ENCODE peak calls at places on chromosomes 5 and 9, in ten cellular contexts. X, D, B, W, J, T, P, N, R and E are unnamed samples.

GRCh38 chr5:181109489-181110013 is 21.4 kb downstream of the OR2V1 start:
- DNase-seq in N (no peak), W (no peak), D (no peak), T (no peak), J (no peak), B (no peak), P (no peak), R (no peak), X (no peak), E (peak)

GRCh38 chr9:70229026-70229425 is 29.8 kb upstream of the SMC5 start:
- DNase-seq in P (no peak), R (no peak), T (peak), J (no peak), D (no peak), W (no peak), X (no peak), N (no peak), B (no peak), E (no peak)

GRCh38 chr9:125844611-125845010 is 97.4 kb downstream of the PBX3 start:
- DNase-seq in D (no peak), R (no peak), T (no peak), B (no peak), X (no peak), W (no peak), J (no peak), N (no peak), P (no peak), E (no peak)

GRCh38 chr9:99253772-99254431 is 31.8 kb downstream of the SEC61B start:
- DNase-seq in X (no peak), P (no peak), B (no peak), D (no peak), J (peak), T (no peak), W (no peak), R (no peak), N (peak), E (no peak)

GRCh38 chr9:128142061-128142460 is 7.2 kb upstream of the LCN2 start:
- DNase-seq in P (no peak), B (no peak), R (no peak), J (no peak), X (no peak), D (no peak), T (no peak), N (no peak), W (peak), E (no peak)

GRCh38 chr9:18437315-18438200 is 36.4 kb upstream of the ADAMTSL1 start:
- DNase-seq in T (peak), B (peak), N (no peak), X (no peak), R (no peak), W (no peak), J (no peak), P (no peak), D (peak), E (no peak)

GRCh38 chr5:169070413-169070812 is 230.5 kb downstream of the SLIT3 start:
- DNase-seq in W (no peak), X (no peak), B (no peak), J (no peak), D (no peak), N (no peak), T (no peak), R (no peak), P (no peak), E (no peak)

GRCh38 chr9:94002316-94003140 is 47.4 kb upstream of the BARX1 start:
- DNase-seq in R (peak), W (no peak), J (no peak), D (peak), B (no peak), P (no peak), T (peak), X (peak), N (peak), E (peak)

GRCh38 chr9:79764377-79764776 is 192.6 kb downstream of the TLE4 start:
- DNase-seq in D (no peak), J (no peak), R (peak), N (no peak), X (no peak), T (peak), W (no peak), P (peak), B (peak), E (no peak)

GRCh38 chr5:153352685-153353219 is 137.7 kb upstream of the GRIA1 start:
- DNase-seq in D (no peak), P (no peak), N (peak), W (no peak), B (no peak), R (no peak), J (no peak), X (peak), T (no peak), E (no peak)

GRCh38 chr5:113089653-113090335 is 113.2 kb downstream of the DCP2 start:
- DNase-seq in J (no peak), T (no peak), X (no peak), D (no peak), P (no peak), B (no peak), W (no peak), N (no peak), R (no peak), E (no peak)

GRCh38 chr9:68798408-68798807 is 93.4 kb downstream of the PIP5K1B start:
- DNase-seq in B (no peak), R (no peak), P (no peak), W (no peak), J (no peak), D (no peak), T (no peak), N (no peak), X (peak), E (no peak)

GRCh38 chr9:92295827-92296258 is 2.3 kb upstream of the IARS1 start:
- DNase-seq in X (peak), P (no peak), B (no peak), D (peak), J (no peak), N (no peak), W (no peak), T (no peak), R (peak), E (no peak)

GRCh38 chr5:31064215-31064614 is 129.3 kb upstream of the CDH6 start:
- DNase-seq in R (no peak), X (no peak), J (no peak), B (no peak), W (no peak), T (no peak), N (no peak), P (no peak), D (no peak), E (no peak)

GRCh38 chr5:138954257-138955012 is 79.3 kb upstream of the LRRTM2 start:
- DNase-seq in T (no peak), B (no peak), R (no peak), W (no peak), D (no peak), N (no peak), P (no peak), J (no peak), X (no peak), E (no peak)

GRCh38 chr5:98773214-98773463 is 324 bp upstream of the RGMB start:
- DNase-seq in X (no peak), N (no peak), W (no peak), D (no peak), B (no peak), J (no peak), P (no peak), T (no peak), R (no peak), E (no peak)

GRCh38 chr9:81459591-81459990 is 229.8 kb downstream of the TLE1 start:
- DNase-seq in X (no peak), N (no peak), R (no peak), B (no peak), J (no peak), P (no peak), T (no peak), D (no peak), W (no peak), E (no peak)

GRCh38 chr5:52800394-52801213 is 12.9 kb downstream of the ITGA1 start:
- DNase-seq in W (peak), N (peak), X (peak), P (no peak), D (peak), J (peak), T (peak), B (peak), R (peak), E (no peak)

GRCh38 chr5:123033157-123033671 is 3.3 kb downstream of the PPIC start:
- DNase-seq in T (no peak), W (no peak), J (no peak), R (no peak), P (no peak), N (no peak), X (no peak), D (no peak), B (no peak), E (no peak)

GRCh38 chr5:139930406-139930805 is 112.7 kb downstream of the NRG2 start:
- DNase-seq in R (no peak), D (no peak), W (no peak), J (no peak), B (no peak), T (no peak), N (no peak), P (no peak), X (no peak), E (no peak)